ENCODE peak calls at places on chromosomes 7 and 10, in ten cellular contexts. One of them, this sample, is unnamed.

GRCh38 chr10:110783509-110784103 is 88.1 kb upstream of the PDCD4 start:
- DNase-seq in NCI-H1694 treated with DMSO at 0.1 percent for 48 hours: no peak
- DNase-seq in MCF 10A: no peak
- DNase-seq in Kasumi-1: no peak
- DNase-seq in cerebellar cortex: no peak
- DNase-seq in activated gamma-delta T cell treated with anti-CD3 and anti-CD28 coated beads, Interleukin-2, amount 50 U/mL, for 16 hours: peak; percentile 24
- DNase-seq in EL: no peak
- DNase-seq in NCI-H345: no peak
- DNase-seq in NCI-H1105 treated with DMSO at 0.1 percent for 48 hours: no peak
- DNase-seq in activated CD4-positive, alpha-beta T cell treated with anti-CD3 and anti-CD28 coated beads, Interleukin-2, amount 10 ng/mL, durations not matched to agents 7 days and 5 days: peak; percentile 65
- DNase-seq in this sample: no peak

GRCh38 chr7:34087892-34088891 is 182.9 kb downstream of the BMPER start:
- DNase-seq in MCF 10A: peak; percentile 63
- DNase-seq in NCI-H1105 treated with DMSO at 0.1 percent for 48 hours: peak; percentile 20
- DNase-seq in NCI-H345: no peak
- DNase-seq in activated CD4-positive, alpha-beta T cell treated with anti-CD3 and anti-CD28 coated beads, Interleukin-2, amount 10 ng/mL, durations not matched to agents 7 days and 5 days: no peak
- DNase-seq in cerebellar cortex: no peak
- DNase-seq in activated gamma-delta T cell treated with anti-CD3 and anti-CD28 coated beads, Interleukin-2, amount 50 U/mL, for 16 hours: no peak
- DNase-seq in EL: peak; percentile 63
- DNase-seq in Kasumi-1: no peak
- DNase-seq in NCI-H1694 treated with DMSO at 0.1 percent for 48 hours: peak; percentile 17
- DNase-seq in this sample: peak; percentile 71

GRCh38 chr10:61949687-61950086 is 48.2 kb downstream of the ARID5B start:
- DNase-seq in cerebellar cortex: no peak
- DNase-seq in EL: no peak
- DNase-seq in activated gamma-delta T cell treated with anti-CD3 and anti-CD28 coated beads, Interleukin-2, amount 50 U/mL, for 16 hours: no peak
- DNase-seq in NCI-H1694 treated with DMSO at 0.1 percent for 48 hours: no peak
- DNase-seq in activated CD4-positive, alpha-beta T cell treated with anti-CD3 and anti-CD28 coated beads, Interleukin-2, amount 10 ng/mL, durations not matched to agents 7 days and 5 days: no peak
- DNase-seq in Kasumi-1: no peak
- DNase-seq in NCI-H345: no peak
- DNase-seq in MCF 10A: no peak
- DNase-seq in NCI-H1105 treated with DMSO at 0.1 percent for 48 hours: no peak
- DNase-seq in this sample: no peak

GRCh38 chr10:122850705-122851640 is 5.3 kb upstream of the CUZD1 start:
- DNase-seq in activated CD4-positive, alpha-beta T cell treated with anti-CD3 and anti-CD28 coated beads, Interleukin-2, amount 10 ng/mL, durations not matched to agents 7 days and 5 days: no peak
- DNase-seq in cerebellar cortex: no peak
- DNase-seq in NCI-H1694 treated with DMSO at 0.1 percent for 48 hours: no peak
- DNase-seq in activated gamma-delta T cell treated with anti-CD3 and anti-CD28 coated beads, Interleukin-2, amount 50 U/mL, for 16 hours: no peak
- DNase-seq in NCI-H1105 treated with DMSO at 0.1 percent for 48 hours: no peak
- DNase-seq in Kasumi-1: no peak
- DNase-seq in EL: peak; percentile 28
- DNase-seq in NCI-H345: no peak
- DNase-seq in MCF 10A: peak; percentile 61
- DNase-seq in this sample: peak; percentile 69

GRCh38 chr10:27223964-27224363 is 16.6 kb downstream of the ACBD5 start:
- DNase-seq in MCF 10A: peak; percentile 55
- DNase-seq in NCI-H1694 treated with DMSO at 0.1 percent for 48 hours: no peak
- DNase-seq in Kasumi-1: peak; percentile 30
- DNase-seq in EL: peak; percentile 41
- DNase-seq in NCI-H1105 treated with DMSO at 0.1 percent for 48 hours: no peak
- DNase-seq in activated gamma-delta T cell treated with anti-CD3 and anti-CD28 coated beads, Interleukin-2, amount 50 U/mL, for 16 hours: peak; percentile 6
- DNase-seq in cerebellar cortex: peak; percentile 31
- DNase-seq in activated CD4-positive, alpha-beta T cell treated with anti-CD3 and anti-CD28 coated beads, Interleukin-2, amount 10 ng/mL, durations not matched to agents 7 days and 5 days: peak; percentile 58
- DNase-seq in NCI-H345: peak; percentile 12
- DNase-seq in this sample: peak; percentile 32

GRCh38 chr7:55190511-55191160 is 171.8 kb downstream of the EGFR start:
- DNase-seq in NCI-H1694 treated with DMSO at 0.1 percent for 48 hours: no peak
- DNase-seq in NCI-H345: no peak
- DNase-seq in cerebellar cortex: no peak
- DNase-seq in NCI-H1105 treated with DMSO at 0.1 percent for 48 hours: no peak
- DNase-seq in EL: no peak
- DNase-seq in MCF 10A: no peak
- DNase-seq in activated CD4-positive, alpha-beta T cell treated with anti-CD3 and anti-CD28 coated beads, Interleukin-2, amount 10 ng/mL, durations not matched to agents 7 days and 5 days: no peak
- DNase-seq in activated gamma-delta T cell treated with anti-CD3 and anti-CD28 coated beads, Interleukin-2, amount 50 U/mL, for 16 hours: no peak
- DNase-seq in Kasumi-1: no peak
- DNase-seq in this sample: no peak

GRCh38 chr7:127578036-127578684 is 7.2 kb downstream of the GCC1 start:
- DNase-seq in Kasumi-1: peak; percentile 18
- DNase-seq in NCI-H1105 treated with DMSO at 0.1 percent for 48 hours: peak; percentile 24
- DNase-seq in activated gamma-delta T cell treated with anti-CD3 and anti-CD28 coated beads, Interleukin-2, amount 50 U/mL, for 16 hours: no peak
- DNase-seq in NCI-H345: no peak
- DNase-seq in EL: peak; percentile 49
- DNase-seq in MCF 10A: no peak
- DNase-seq in activated CD4-positive, alpha-beta T cell treated with anti-CD3 and anti-CD28 coated beads, Interleukin-2, amount 10 ng/mL, durations not matched to agents 7 days and 5 days: no peak
- DNase-seq in NCI-H1694 treated with DMSO at 0.1 percent for 48 hours: no peak
- DNase-seq in cerebellar cortex: peak; percentile 40
- DNase-seq in this sample: peak; percentile 32

GRCh38 chr7:75559355-75559986 is 67.4 kb downstream of the SPDYE5 start:
- DNase-seq in MCF 10A: no peak
- DNase-seq in cerebellar cortex: no peak
- DNase-seq in EL: no peak
- DNase-seq in NCI-H1105 treated with DMSO at 0.1 percent for 48 hours: no peak
- DNase-seq in activated gamma-delta T cell treated with anti-CD3 and anti-CD28 coated beads, Interleukin-2, amount 50 U/mL, for 16 hours: no peak
- DNase-seq in activated CD4-positive, alpha-beta T cell treated with anti-CD3 and anti-CD28 coated beads, Interleukin-2, amount 10 ng/mL, durations not matched to agents 7 days and 5 days: no peak
- DNase-seq in NCI-H1694 treated with DMSO at 0.1 percent for 48 hours: no peak
- DNase-seq in Kasumi-1: no peak
- DNase-seq in NCI-H345: no peak
- DNase-seq in this sample: no peak

GRCh38 chr7:110839866-110840265 is 251.1 kb upstream of the LRRN3 start:
- DNase-seq in MCF 10A: peak; percentile 26
- DNase-seq in activated CD4-positive, alpha-beta T cell treated with anti-CD3 and anti-CD28 coated beads, Interleukin-2, amount 10 ng/mL, durations not matched to agents 7 days and 5 days: no peak
- DNase-seq in NCI-H1694 treated with DMSO at 0.1 percent for 48 hours: peak; percentile 88
- DNase-seq in activated gamma-delta T cell treated with anti-CD3 and anti-CD28 coated beads, Interleukin-2, amount 50 U/mL, for 16 hours: no peak
- DNase-seq in NCI-H1105 treated with DMSO at 0.1 percent for 48 hours: peak; percentile 84
- DNase-seq in NCI-H345: peak; percentile 92
- DNase-seq in EL: peak; percentile 13
- DNase-seq in Kasumi-1: peak; percentile 45
- DNase-seq in cerebellar cortex: peak; percentile 62
- DNase-seq in this sample: peak; percentile 40

This sample was measured in LHCN-M2.